ENCODE peak calls at places on chromosomes 13 and 19, in ten cellular contexts. One of them, this sample, is unnamed.
A peak's percentile ranks its signal among the peaks of the same experiment; 100 is the strongest.

GRCh38 chr13:31898383-31899071 is 133.0 kb upstream of the FRY start:
- DNase-seq in Panc1: no peak
- DNase-seq in endothelial cell: no peak
- DNase-seq in body of pancreas: no peak
- DNase-seq in brain microvascular endothelial cell: no peak
- DNase-seq in thoracic aorta: no peak
- DNase-seq in lung: no peak
- DNase-seq in dorsolateral prefrontal cortex: no peak
- DNase-seq in Caco-2: no peak
- DNase-seq in astrocyte of the spinal cord: peak; percentile 33
- DNase-seq in this sample: no peak

GRCh38 chr19:49809155-49809986 is 3.7 kb downstream of the FUZ start:
- DNase-seq in endothelial cell: peak; percentile 45
- DNase-seq in Panc1: no peak
- DNase-seq in dorsolateral prefrontal cortex: peak; percentile 72
- DNase-seq in lung: peak; percentile 42
- DNase-seq in Caco-2: peak; percentile 78
- DNase-seq in astrocyte of the spinal cord: peak; percentile 57
- DNase-seq in thoracic aorta: no peak
- DNase-seq in brain microvascular endothelial cell: no peak
- DNase-seq in body of pancreas: peak; percentile 75
- DNase-seq in this sample: no peak

GRCh38 chr19:17981611-17982010 is 14.7 kb downstream of the KCNN1 start:
- DNase-seq in thoracic aorta: no peak
- DNase-seq in brain microvascular endothelial cell: no peak
- DNase-seq in endothelial cell: no peak
- DNase-seq in body of pancreas: no peak
- DNase-seq in astrocyte of the spinal cord: no peak
- DNase-seq in Caco-2: no peak
- DNase-seq in lung: no peak
- DNase-seq in Panc1: no peak
- DNase-seq in dorsolateral prefrontal cortex: no peak
- DNase-seq in this sample: no peak

GRCh38 chr13:106143930-106144709 is 391.3 kb downstream of the EFNB2 start:
- DNase-seq in brain microvascular endothelial cell: no peak
- DNase-seq in Caco-2: peak; percentile 86
- DNase-seq in dorsolateral prefrontal cortex: no peak
- DNase-seq in thoracic aorta: no peak
- DNase-seq in Panc1: no peak
- DNase-seq in astrocyte of the spinal cord: peak; percentile 40
- DNase-seq in lung: no peak
- DNase-seq in body of pancreas: peak; percentile 67
- DNase-seq in endothelial cell: no peak
- DNase-seq in this sample: peak; percentile 14

GRCh38 chr19:20321139-20321656 is 154.2 kb downstream of the ZNF486 start:
- DNase-seq in endothelial cell: no peak
- DNase-seq in brain microvascular endothelial cell: no peak
- DNase-seq in body of pancreas: peak; percentile 61
- DNase-seq in thoracic aorta: no peak
- DNase-seq in astrocyte of the spinal cord: no peak
- DNase-seq in dorsolateral prefrontal cortex: no peak
- DNase-seq in lung: no peak
- DNase-seq in Panc1: no peak
- DNase-seq in Caco-2: no peak
- DNase-seq in this sample: no peak

GRCh38 chr13:106052200-106052767 is 483.2 kb downstream of the EFNB2 start:
- DNase-seq in endothelial cell: no peak
- DNase-seq in thoracic aorta: no peak
- DNase-seq in Panc1: no peak
- DNase-seq in Caco-2: no peak
- DNase-seq in lung: no peak
- DNase-seq in astrocyte of the spinal cord: no peak
- DNase-seq in brain microvascular endothelial cell: no peak
- DNase-seq in dorsolateral prefrontal cortex: no peak
- DNase-seq in body of pancreas: no peak
- DNase-seq in this sample: no peak

GRCh38 chr13:62014299-62014698 is 598.6 kb upstream of the PCDH20 start:
- DNase-seq in dorsolateral prefrontal cortex: no peak
- DNase-seq in body of pancreas: no peak
- DNase-seq in endothelial cell: no peak
- DNase-seq in lung: no peak
- DNase-seq in brain microvascular endothelial cell: no peak
- DNase-seq in Caco-2: peak; percentile 24
- DNase-seq in thoracic aorta: no peak
- DNase-seq in astrocyte of the spinal cord: peak; percentile 52
- DNase-seq in Panc1: peak; percentile 8
- DNase-seq in this sample: no peak

GRCh38 chr13:30932481-30933333 is at the start of gene TEX26:
- DNase-seq in dorsolateral prefrontal cortex: no peak
- DNase-seq in Panc1: no peak
- DNase-seq in Caco-2: no peak
- DNase-seq in brain microvascular endothelial cell: peak; percentile 52
- DNase-seq in lung: no peak
- DNase-seq in astrocyte of the spinal cord: peak; percentile 38
- DNase-seq in thoracic aorta: no peak
- DNase-seq in body of pancreas: no peak
- DNase-seq in endothelial cell: peak; percentile 74
- DNase-seq in this sample: no peak

GRCh38 chr19:34298891-34299510 is 44.6 kb downstream of the GARRE1 start:
- DNase-seq in brain microvascular endothelial cell: no peak
- DNase-seq in endothelial cell: no peak
- DNase-seq in Caco-2: peak; percentile 28
- DNase-seq in lung: no peak
- DNase-seq in Panc1: no peak
- DNase-seq in body of pancreas: no peak
- DNase-seq in thoracic aorta: no peak
- DNase-seq in dorsolateral prefrontal cortex: no peak
- DNase-seq in astrocyte of the spinal cord: no peak
- DNase-seq in this sample: no peak

GRCh38 chr19:934865-935422 is 9.1 kb downstream of the ARID3A start:
- DNase-seq in Caco-2: no peak
- DNase-seq in dorsolateral prefrontal cortex: peak; percentile 70
- DNase-seq in astrocyte of the spinal cord: peak; percentile 70
- DNase-seq in body of pancreas: peak; percentile 98
- DNase-seq in Panc1: no peak
- DNase-seq in endothelial cell: no peak
- DNase-seq in thoracic aorta: no peak
- DNase-seq in lung: peak; percentile 91
- DNase-seq in brain microvascular endothelial cell: no peak
- DNase-seq in this sample: peak; percentile 86

GRCh38 chr13:28503182-28503980 is 8.5 kb upstream of the FLT1 start:
- DNase-seq in body of pancreas: no peak
- DNase-seq in lung: no peak
- DNase-seq in Panc1: no peak
- DNase-seq in thoracic aorta: no peak
- DNase-seq in endothelial cell: no peak
- DNase-seq in brain microvascular endothelial cell: no peak
- DNase-seq in astrocyte of the spinal cord: no peak
- DNase-seq in dorsolateral prefrontal cortex: no peak
- DNase-seq in Caco-2: no peak
- DNase-seq in this sample: no peak

GRCh38 chr13:27565818-27566217 is 54.5 kb downstream of the LNX2 start:
- DNase-seq in endothelial cell: no peak
- DNase-seq in Caco-2: no peak
- DNase-seq in thoracic aorta: no peak
- DNase-seq in astrocyte of the spinal cord: no peak
- DNase-seq in lung: no peak
- DNase-seq in brain microvascular endothelial cell: no peak
- DNase-seq in Panc1: no peak
- DNase-seq in dorsolateral prefrontal cortex: no peak
- DNase-seq in body of pancreas: no peak
- DNase-seq in this sample: no peak

GRCh38 chr13:21164631-21165030 is 11.7 kb downstream of the SKA3 start:
- DNase-seq in thoracic aorta: no peak
- DNase-seq in dorsolateral prefrontal cortex: no peak
- DNase-seq in Caco-2: no peak
- DNase-seq in endothelial cell: no peak
- DNase-seq in Panc1: peak; percentile 55
- DNase-seq in astrocyte of the spinal cord: no peak
- DNase-seq in brain microvascular endothelial cell: no peak
- DNase-seq in body of pancreas: no peak
- DNase-seq in lung: no peak
- DNase-seq in this sample: no peak

GRCh38 chr19:53076984-53077383 is 26.2 kb downstream of the ZNF160 start:
- DNase-seq in brain microvascular endothelial cell: peak; percentile 60
- DNase-seq in Panc1: no peak
- DNase-seq in Caco-2: peak; percentile 41
- DNase-seq in endothelial cell: peak; percentile 78
- DNase-seq in dorsolateral prefrontal cortex: peak; percentile 66
- DNase-seq in thoracic aorta: no peak
- DNase-seq in body of pancreas: peak; percentile 40
- DNase-seq in lung: no peak
- DNase-seq in astrocyte of the spinal cord: peak; percentile 45
- DNase-seq in this sample: no peak
- TF ChIP-seq CTCF in brain microvascular endothelial cell: peak; percentile 79
- TF ChIP-seq CTCF in Panc1: no peak
- TF ChIP-seq CTCF in Caco-2: peak; percentile 17
- TF ChIP-seq CTCF in endothelial cell: peak; percentile 74
- TF ChIP-seq CTCF in dorsolateral prefrontal cortex: peak; percentile 82
- TF ChIP-seq CTCF in thoracic aorta: peak; percentile 18
- TF ChIP-seq CTCF in body of pancreas: peak; percentile 39
- TF ChIP-seq CTCF in lung: peak; percentile 43
- TF ChIP-seq CTCF in astrocyte of the spinal cord: peak; percentile 63
- TF ChIP-seq CTCF in this sample: no peak

DNA sequence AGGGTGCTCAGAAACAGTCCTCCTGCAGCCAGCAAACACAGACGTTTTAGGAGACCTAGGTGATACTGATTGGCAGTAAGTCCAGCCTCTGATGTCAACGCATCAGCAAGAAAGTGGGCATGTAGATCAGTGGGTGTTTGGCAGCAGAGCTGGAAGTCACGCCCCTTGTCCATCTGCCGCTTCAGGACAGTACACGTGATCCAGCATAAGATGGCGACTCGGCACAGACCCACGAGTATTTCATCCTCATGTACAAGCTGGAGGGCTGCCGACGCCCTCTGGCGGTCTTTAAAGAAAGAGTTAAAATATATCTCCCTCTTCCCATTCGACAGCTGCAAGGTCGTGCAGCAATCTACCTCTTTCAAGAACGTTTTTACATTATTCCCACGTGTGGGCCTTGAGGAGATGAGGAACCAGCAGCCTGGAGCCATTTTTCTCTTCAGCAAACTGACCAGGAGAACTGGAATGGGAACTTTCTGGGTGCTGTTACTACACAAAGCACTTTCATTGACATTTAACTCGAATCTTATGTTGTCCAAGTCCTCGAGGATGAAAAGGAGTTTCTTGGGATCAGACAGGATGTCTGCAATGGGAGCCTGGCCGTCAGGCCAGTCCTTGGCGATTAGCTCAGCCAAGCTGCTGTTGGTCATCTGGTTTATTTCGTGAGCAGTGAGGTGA is 22.3 kb downstream of the NLRP11 start:
- DNase-seq in lung: peak; percentile 38
- DNase-seq in dorsolateral prefrontal cortex: no peak
- DNase-seq in Caco-2: peak; percentile 73
- DNase-seq in endothelial cell: no peak
- DNase-seq in body of pancreas: peak; percentile 88
- DNase-seq in Panc1: peak; percentile 28
- DNase-seq in thoracic aorta: no peak
- DNase-seq in brain microvascular endothelial cell: peak; percentile 32
- DNase-seq in astrocyte of the spinal cord: peak; percentile 0
- DNase-seq in this sample: peak; percentile 56
- TF ChIP-seq CTCF in lung: peak; percentile 4
- TF ChIP-seq CTCF in dorsolateral prefrontal cortex: peak; percentile 13
- TF ChIP-seq CTCF in Caco-2: peak; percentile 40
- TF ChIP-seq CTCF in endothelial cell: no peak
- TF ChIP-seq CTCF in body of pancreas: peak; percentile 74
- TF ChIP-seq CTCF in Panc1: peak; percentile 87
- TF ChIP-seq CTCF in thoracic aorta: no peak
- TF ChIP-seq CTCF in brain microvascular endothelial cell: peak; percentile 35
- TF ChIP-seq CTCF in astrocyte of the spinal cord: peak; percentile 15
- TF ChIP-seq CTCF in this sample: no peak

GRCh38 chr19:41161903-41162302 is 31.1 kb upstream of the CYP2S1 start:
- DNase-seq in Caco-2: peak; percentile 57
- DNase-seq in Panc1: no peak
- DNase-seq in dorsolateral prefrontal cortex: no peak
- DNase-seq in endothelial cell: no peak
- DNase-seq in astrocyte of the spinal cord: no peak
- DNase-seq in thoracic aorta: no peak
- DNase-seq in body of pancreas: no peak
- DNase-seq in lung: no peak
- DNase-seq in brain microvascular endothelial cell: no peak
- DNase-seq in this sample: no peak
- TF ChIP-seq CTCF in Caco-2: no peak
- TF ChIP-seq CTCF in Panc1: no peak
- TF ChIP-seq CTCF in dorsolateral prefrontal cortex: no peak
- TF ChIP-seq CTCF in endothelial cell: no peak
- TF ChIP-seq CTCF in astrocyte of the spinal cord: peak; percentile 10
- TF ChIP-seq CTCF in thoracic aorta: no peak
- TF ChIP-seq CTCF in body of pancreas: no peak
- TF ChIP-seq CTCF in lung: no peak
- TF ChIP-seq CTCF in brain microvascular endothelial cell: peak; percentile 33
- TF ChIP-seq CTCF in this sample: no peak

DNA sequence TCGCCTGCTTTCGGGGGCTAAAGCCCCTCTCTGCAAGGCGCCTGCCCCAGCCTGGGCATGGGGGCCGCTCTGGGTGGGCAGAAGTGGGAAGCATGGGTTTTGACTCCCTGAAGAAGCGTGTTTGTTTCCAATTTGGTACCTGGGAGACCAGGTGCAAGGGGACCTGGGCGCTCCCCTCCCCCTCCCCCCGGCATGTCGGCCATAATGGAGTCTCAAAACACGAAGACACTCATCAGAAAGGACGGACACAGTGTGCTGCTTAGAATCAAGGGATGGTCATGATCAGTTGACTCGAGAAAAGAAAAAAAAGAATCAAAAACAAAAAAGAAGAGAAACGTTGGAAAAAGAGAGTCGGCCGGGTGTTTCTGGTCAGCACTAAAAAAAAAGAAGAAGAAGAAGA is 76.8 kb downstream of the IER2 start:
- DNase-seq in endothelial cell: no peak
- DNase-seq in astrocyte of the spinal cord: no peak
- DNase-seq in Caco-2: no peak
- DNase-seq in thoracic aorta: no peak
- DNase-seq in body of pancreas: no peak
- DNase-seq in dorsolateral prefrontal cortex: no peak
- DNase-seq in brain microvascular endothelial cell: no peak
- DNase-seq in Panc1: no peak
- DNase-seq in lung: no peak
- DNase-seq in this sample: no peak
- TF ChIP-seq CTCF in endothelial cell: no peak
- TF ChIP-seq CTCF in astrocyte of the spinal cord: no peak
- TF ChIP-seq CTCF in Caco-2: no peak
- TF ChIP-seq CTCF in thoracic aorta: no peak
- TF ChIP-seq CTCF in body of pancreas: no peak
- TF ChIP-seq CTCF in dorsolateral prefrontal cortex: no peak
- TF ChIP-seq CTCF in brain microvascular endothelial cell: no peak
- TF ChIP-seq CTCF in Panc1: no peak
- TF ChIP-seq CTCF in lung: no peak
- TF ChIP-seq CTCF in this sample: no peak